ENCODE peak calls at places on chromosomes 5 and 9, in six cellular contexts. One of them, this sample, is unnamed.

GRCh38 chr5:14851067-14851422 is 20.5 kb downstream of the ANKH start:
- DNase-seq in H9: no peak
- DNase-seq in IMR-90: no peak
- DNase-seq in H1: no peak
- DNase-seq in mesenchymal stem cell: no peak
- DNase-seq in trophoblast cell: no peak
- DNase-seq in this sample: no peak

GRCh38 chr9:106177216-106177615 is 482.9 kb downstream of the TMEM38B start:
- DNase-seq in H9: no peak
- DNase-seq in IMR-90: no peak
- DNase-seq in H1: no peak
- DNase-seq in mesenchymal stem cell: no peak
- DNase-seq in trophoblast cell: no peak
- DNase-seq in this sample: no peak

GRCh38 chr9:137078701-137079400 is 1.5 kb downstream of the UAP1L1 start:
- DNase-seq in H9: peak
- DNase-seq in IMR-90: no peak
- DNase-seq in H1: peak
- DNase-seq in mesenchymal stem cell: peak
- DNase-seq in trophoblast cell: peak
- DNase-seq in this sample: no peak

GRCh38 chr5:14202462-14202861 is 59.3 kb downstream of the TRIO start:
- DNase-seq in H9: no peak
- DNase-seq in IMR-90: no peak
- DNase-seq in H1: no peak
- DNase-seq in mesenchymal stem cell: peak
- DNase-seq in trophoblast cell: peak
- DNase-seq in this sample: no peak

GRCh38 chr9:98890256-98890655 is 53.5 kb upstream of the COL15A1 start:
- DNase-seq in H9: no peak
- DNase-seq in IMR-90: no peak
- DNase-seq in H1: no peak
- DNase-seq in mesenchymal stem cell: no peak
- DNase-seq in trophoblast cell: no peak
- DNase-seq in this sample: no peak

GRCh38 chr5:122999947-123000563 is 36.5 kb downstream of the PPIC start:
- DNase-seq in H9: peak
- DNase-seq in IMR-90: no peak
- DNase-seq in H1: peak
- DNase-seq in mesenchymal stem cell: peak
- DNase-seq in trophoblast cell: peak
- DNase-seq in this sample: peak

GRCh38 chr5:66666778-66667177 is 70.6 kb downstream of the MAST4 start:
- DNase-seq in H9: no peak
- DNase-seq in IMR-90: no peak
- DNase-seq in H1: no peak
- DNase-seq in mesenchymal stem cell: no peak
- DNase-seq in trophoblast cell: no peak
- DNase-seq in this sample: no peak

GRCh38 chr5:172902497-172903472 is 56.4 kb upstream of the RPL26L1 start:
- DNase-seq in H9: peak
- DNase-seq in IMR-90: peak
- DNase-seq in H1: peak
- DNase-seq in mesenchymal stem cell: peak
- DNase-seq in trophoblast cell: peak
- DNase-seq in this sample: peak

GRCh38 chr5:142087920-142088679 is 20.5 kb upstream of the NDFIP1 start:
- DNase-seq in H9: no peak
- DNase-seq in IMR-90: no peak
- DNase-seq in H1: no peak
- DNase-seq in mesenchymal stem cell: no peak
- DNase-seq in trophoblast cell: peak
- DNase-seq in this sample: no peak

GRCh38 chr9:108953983-108954574 is 19.9 kb downstream of the ABITRAM start:
- DNase-seq in H9: no peak
- DNase-seq in IMR-90: peak
- DNase-seq in H1: no peak
- DNase-seq in mesenchymal stem cell: peak
- DNase-seq in trophoblast cell: peak
- DNase-seq in this sample: no peak

GRCh38 chr5:135206862-135207261 is 172.8 kb upstream of the PITX1 start:
- DNase-seq in H9: no peak
- DNase-seq in IMR-90: no peak
- DNase-seq in H1: peak
- DNase-seq in mesenchymal stem cell: no peak
- DNase-seq in trophoblast cell: no peak
- DNase-seq in this sample: no peak

GRCh38 chr5:74233571-74233970 is 407.0 kb downstream of the ENC1 start:
- DNase-seq in H9: no peak
- DNase-seq in IMR-90: peak
- DNase-seq in H1: no peak
- DNase-seq in mesenchymal stem cell: peak
- DNase-seq in trophoblast cell: peak
- DNase-seq in this sample: no peak

GRCh38 chr5:172886396-172886932 is 52.4 kb downstream of the ERGIC1 start:
- DNase-seq in H9: no peak
- DNase-seq in IMR-90: no peak
- DNase-seq in H1: no peak
- DNase-seq in mesenchymal stem cell: no peak
- DNase-seq in trophoblast cell: no peak
- DNase-seq in this sample: no peak

GRCh38 chr9:76655121-76655531 is 109.1 kb upstream of the PCA3 start:
- DNase-seq in H9: no peak
- DNase-seq in IMR-90: no peak
- DNase-seq in H1: no peak
- DNase-seq in mesenchymal stem cell: peak
- DNase-seq in trophoblast cell: no peak
- DNase-seq in this sample: no peak

GRCh38 chr5:132259061-132259851 is 1.8 kb downstream of the PDLIM4 start:
- DNase-seq in H9: peak
- DNase-seq in IMR-90: peak
- DNase-seq in H1: peak
- DNase-seq in mesenchymal stem cell: peak
- DNase-seq in trophoblast cell: no peak
- DNase-seq in this sample: no peak

GRCh38 chr9:75623462-75623861 is 267.0 kb upstream of the PCSK5 start:
- DNase-seq in H9: no peak
- DNase-seq in IMR-90: no peak
- DNase-seq in H1: no peak
- DNase-seq in mesenchymal stem cell: no peak
- DNase-seq in trophoblast cell: no peak
- DNase-seq in this sample: no peak

GRCh38 chr5:88707216-88707965 is 175.6 kb downstream of the MEF2C start:
- DNase-seq in H9: no peak
- DNase-seq in IMR-90: peak
- DNase-seq in H1: no peak
- DNase-seq in mesenchymal stem cell: no peak
- DNase-seq in trophoblast cell: peak
- DNase-seq in this sample: no peak

GRCh38 chr5:65468633-65469032 is 13.1 kb downstream of the ADAMTS6 start:
- DNase-seq in H9: no peak
- DNase-seq in IMR-90: peak
- DNase-seq in H1: no peak
- DNase-seq in mesenchymal stem cell: no peak
- DNase-seq in trophoblast cell: peak
- DNase-seq in this sample: no peak
- H4K91ac ChIP-seq in H9: no peak
- H4K91ac ChIP-seq in IMR-90: no peak
- H4K91ac ChIP-seq in H1: no peak
- H4K91ac ChIP-seq in mesenchymal stem cell: no peak
- H4K91ac ChIP-seq in trophoblast cell: no peak
- H4K91ac ChIP-seq in this sample: no peak

GRCh38 chr5:163404364-163404763 is 33.0 kb upstream of the CCNG1 start:
- DNase-seq in H9: no peak
- DNase-seq in IMR-90: no peak
- DNase-seq in H1: no peak
- DNase-seq in mesenchymal stem cell: no peak
- DNase-seq in trophoblast cell: no peak
- DNase-seq in this sample: no peak
- H2AK5ac ChIP-seq in H9: no peak
- H2AK5ac ChIP-seq in IMR-90: no peak
- H2AK5ac ChIP-seq in H1: no peak
- H2AK5ac ChIP-seq in mesenchymal stem cell: no peak
- H2AK5ac ChIP-seq in trophoblast cell: no peak
- H2AK5ac ChIP-seq in this sample: no peak

GRCh38 chr9:128333368-128333969 is 6.9 kb upstream of the SLC27A4 start:
- DNase-seq in H9: no peak
- DNase-seq in IMR-90: no peak
- DNase-seq in H1: no peak
- DNase-seq in mesenchymal stem cell: no peak
- DNase-seq in trophoblast cell: no peak
- DNase-seq in this sample: no peak
- H4K91ac ChIP-seq in H9: no peak
- H4K91ac ChIP-seq in IMR-90: no peak
- H4K91ac ChIP-seq in H1: no peak
- H4K91ac ChIP-seq in mesenchymal stem cell: peak
- H4K91ac ChIP-seq in trophoblast cell: no peak
- H4K91ac ChIP-seq in this sample: no peak

DNA sequence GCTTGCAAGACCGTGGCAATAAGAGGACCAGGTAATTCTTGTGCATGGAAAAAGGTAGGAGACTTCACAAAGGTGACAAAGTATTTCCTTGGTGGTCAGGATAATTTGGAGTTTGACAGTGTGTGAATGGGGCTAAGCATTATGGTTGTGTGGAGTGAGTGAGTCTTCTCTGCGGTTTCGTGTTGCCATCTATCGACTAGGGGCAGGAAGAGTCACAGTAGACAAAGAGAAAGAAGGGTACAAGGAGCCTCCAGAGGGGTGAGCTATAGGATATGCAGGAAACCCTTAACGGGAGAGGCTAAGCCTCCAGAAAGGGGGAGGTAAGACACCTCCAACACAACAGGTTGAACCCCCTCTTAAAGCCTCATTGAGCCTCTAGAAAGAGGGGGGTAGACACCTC is 64.0 kb upstream of the RANBP6 start:
- DNase-seq in H9: no peak
- DNase-seq in IMR-90: no peak
- DNase-seq in H1: no peak
- DNase-seq in mesenchymal stem cell: no peak
- DNase-seq in trophoblast cell: no peak
- DNase-seq in this sample: no peak
- H2AK5ac ChIP-seq in H9: no peak
- H2AK5ac ChIP-seq in IMR-90: no peak
- H2AK5ac ChIP-seq in H1: peak
- H2AK5ac ChIP-seq in mesenchymal stem cell: peak
- H2AK5ac ChIP-seq in trophoblast cell: peak
- H2AK5ac ChIP-seq in this sample: no peak

DNA sequence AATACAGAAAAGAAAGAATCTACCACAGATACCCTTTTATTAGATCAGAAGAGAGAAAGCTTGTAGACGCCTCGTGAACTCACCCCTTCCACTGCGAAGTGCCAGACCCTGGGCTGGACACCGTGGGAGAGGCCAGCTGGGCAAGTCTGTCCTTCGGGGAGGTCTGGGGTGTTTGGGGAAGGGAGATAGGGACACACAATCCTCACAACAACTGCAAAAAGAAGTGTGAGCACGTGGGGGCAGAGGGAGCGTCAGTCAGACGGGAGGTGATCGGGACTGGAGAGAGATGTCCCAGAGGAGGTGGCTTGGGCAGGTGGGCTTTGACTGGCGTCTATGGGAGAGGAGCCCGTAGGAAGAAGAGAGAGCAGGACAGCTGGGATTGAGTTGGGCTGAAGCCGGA is 27.3 kb upstream of the GRHPR start:
- DNase-seq in H9: no peak
- DNase-seq in IMR-90: no peak
- DNase-seq in H1: no peak
- DNase-seq in mesenchymal stem cell: no peak
- DNase-seq in trophoblast cell: no peak
- DNase-seq in this sample: no peak
- H4K91ac ChIP-seq in H9: no peak
- H4K91ac ChIP-seq in IMR-90: no peak
- H4K91ac ChIP-seq in H1: no peak
- H4K91ac ChIP-seq in mesenchymal stem cell: no peak
- H4K91ac ChIP-seq in trophoblast cell: no peak
- H4K91ac ChIP-seq in this sample: no peak

GRCh38 chr5:61162010-61162831 is at the start of gene SMIM15:
- DNase-seq in H9: peak
- DNase-seq in IMR-90: peak
- DNase-seq in H1: peak
- DNase-seq in mesenchymal stem cell: peak
- DNase-seq in trophoblast cell: peak
- DNase-seq in this sample: peak

GRCh38 chr5:61159070-61159469 is 3.2 kb downstream of the SMIM15 start:
- DNase-seq in H9: no peak
- DNase-seq in IMR-90: no peak
- DNase-seq in H1: no peak
- DNase-seq in mesenchymal stem cell: no peak
- DNase-seq in trophoblast cell: no peak
- DNase-seq in this sample: no peak

GRCh38 chr5:61160497-61160896 is 1.8 kb downstream of the SMIM15 start:
- DNase-seq in H9: no peak
- DNase-seq in IMR-90: no peak
- DNase-seq in H1: no peak
- DNase-seq in mesenchymal stem cell: no peak
- DNase-seq in trophoblast cell: no peak
- DNase-seq in this sample: no peak

GRCh38 chr5:61162832-61163567 is 732 bp upstream of the SMIM15 start:
- DNase-seq in H9: no peak
- DNase-seq in IMR-90: peak
- DNase-seq in H1: no peak
- DNase-seq in mesenchymal stem cell: peak
- DNase-seq in trophoblast cell: peak
- DNase-seq in this sample: no peak

DNA sequence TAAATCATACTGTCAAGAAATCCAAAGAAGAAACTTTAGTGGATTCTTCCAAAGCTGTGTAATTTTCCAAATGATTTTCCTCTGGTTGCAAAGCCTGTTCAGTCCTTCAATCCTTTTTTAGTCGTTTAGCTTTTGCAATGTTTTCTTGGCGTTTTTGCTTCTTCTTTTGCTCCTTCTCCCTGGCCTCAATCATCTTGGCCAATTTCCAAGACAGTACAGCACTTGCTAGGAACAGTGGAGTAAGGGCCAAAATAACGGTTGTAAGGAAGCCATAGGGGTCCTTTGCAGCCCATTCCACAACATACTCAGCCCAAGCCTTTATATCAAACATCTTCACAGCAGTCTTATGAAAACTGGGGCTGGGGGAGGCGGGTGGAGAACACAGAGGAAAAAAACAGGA is 2.4 kb downstream of the SMIM15 start:
- DNase-seq in H9: no peak
- DNase-seq in IMR-90: no peak
- DNase-seq in H1: no peak
- DNase-seq in mesenchymal stem cell: no peak
- DNase-seq in trophoblast cell: no peak
- DNase-seq in this sample: no peak
- H2AK5ac ChIP-seq in H9: no peak
- H2AK5ac ChIP-seq in IMR-90: no peak
- H2AK5ac ChIP-seq in H1: no peak
- H2AK5ac ChIP-seq in mesenchymal stem cell: no peak
- H2AK5ac ChIP-seq in trophoblast cell: no peak
- H2AK5ac ChIP-seq in this sample: no peak

DNA sequence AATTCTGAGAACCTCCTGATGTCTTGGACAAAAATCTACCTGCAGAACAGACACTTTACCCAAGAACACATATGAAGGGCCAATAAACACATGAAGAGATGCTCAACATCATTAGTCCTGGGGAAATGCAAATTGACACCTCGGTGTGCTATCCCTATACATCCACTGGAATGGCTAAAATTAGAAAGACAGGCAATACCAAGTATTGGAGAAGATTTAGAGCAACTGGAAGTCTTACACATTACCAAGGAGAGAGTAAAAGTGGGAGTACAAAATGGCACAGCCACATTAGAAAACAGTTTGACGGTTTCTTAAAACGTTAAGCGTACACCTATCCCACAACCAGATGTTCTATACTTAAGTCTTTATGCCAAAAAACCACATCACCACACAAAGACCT is 3.3 kb upstream of the TDRD7 start:
- DNase-seq in H9: no peak
- DNase-seq in IMR-90: no peak
- DNase-seq in H1: no peak
- DNase-seq in mesenchymal stem cell: no peak
- DNase-seq in trophoblast cell: no peak
- DNase-seq in this sample: no peak
- H4K91ac ChIP-seq in H9: no peak
- H4K91ac ChIP-seq in IMR-90: no peak
- H4K91ac ChIP-seq in H1: no peak
- H4K91ac ChIP-seq in mesenchymal stem cell: no peak
- H4K91ac ChIP-seq in trophoblast cell: no peak
- H4K91ac ChIP-seq in this sample: no peak

This sample was measured in neuronal stem cell.